ENCODE peak calls at places on chromosomes 11 and 22, in seven cellular contexts. One of them, this sample, is unnamed. For H3K4me1, the result is how much of the 10 kb centered on the place peaks cover.

GRCh38 chr11:11243790-11244469 is 109.1 kb downstream of the CSNK2A3 start:
- DNase-seq in transverse colon: no peak
- DNase-seq in stomach: no peak
- DNase-seq in suprapubic skin: no peak
- DNase-seq in H1: no peak
- DNase-seq in esophagus muscularis mucosa: no peak
- DNase-seq in spleen: no peak
- DNase-seq in this sample: no peak

GRCh38 chr22:18115844-18116480 is 5.4 kb downstream of the TUBA8 start:
- DNase-seq in transverse colon: no peak
- DNase-seq in stomach: no peak
- DNase-seq in suprapubic skin: no peak
- DNase-seq in H1: no peak
- DNase-seq in esophagus muscularis mucosa: no peak
- DNase-seq in spleen: no peak
- DNase-seq in this sample: no peak

GRCh38 chr11:8636127-8636526 is 42.1 kb upstream of the STK33 start:
- DNase-seq in transverse colon: no peak
- DNase-seq in stomach: no peak
- DNase-seq in suprapubic skin: no peak
- DNase-seq in H1: no peak
- DNase-seq in esophagus muscularis mucosa: no peak
- DNase-seq in spleen: no peak
- DNase-seq in this sample: no peak

GRCh38 chr22:42662114-42663021 is 13.2 kb upstream of the CYB5R3 start:
- DNase-seq in transverse colon: peak
- DNase-seq in stomach: peak
- DNase-seq in suprapubic skin: peak
- DNase-seq in H1: no peak
- DNase-seq in esophagus muscularis mucosa: no peak
- DNase-seq in spleen: peak
- DNase-seq in this sample: peak

GRCh38 chr11:65041206-65042035 is at the start of gene SAC3D1:
- DNase-seq in transverse colon: peak
- DNase-seq in stomach: peak
- DNase-seq in suprapubic skin: no peak
- DNase-seq in H1: no peak
- DNase-seq in esophagus muscularis mucosa: no peak
- DNase-seq in spleen: no peak
- DNase-seq in this sample: no peak

GRCh38 chr11:130427049-130427388 is 1.4 kb downstream of the ADAMTS8 start:
- DNase-seq in transverse colon: no peak
- DNase-seq in stomach: no peak
- DNase-seq in suprapubic skin: no peak
- DNase-seq in H1: no peak
- DNase-seq in esophagus muscularis mucosa: no peak
- DNase-seq in spleen: no peak
- DNase-seq in this sample: no peak

GRCh38 chr11:130215531-130216220 is 56.1 kb downstream of the ST14 start:
- DNase-seq in transverse colon: peak
- DNase-seq in stomach: peak
- DNase-seq in suprapubic skin: no peak
- DNase-seq in H1: no peak
- DNase-seq in esophagus muscularis mucosa: peak
- DNase-seq in spleen: peak
- DNase-seq in this sample: no peak

GRCh38 chr22:35995345-35995744 is 33.3 kb downstream of the RBFOX2 start:
- DNase-seq in transverse colon: no peak
- DNase-seq in stomach: no peak
- DNase-seq in suprapubic skin: no peak
- DNase-seq in H1: no peak
- DNase-seq in esophagus muscularis mucosa: no peak
- DNase-seq in spleen: no peak
- DNase-seq in this sample: no peak

GRCh38 chr11:2445107-2445947 is 519 bp downstream of the KCNQ1 start:
- DNase-seq in transverse colon: no peak
- DNase-seq in stomach: peak
- DNase-seq in suprapubic skin: no peak
- DNase-seq in H1: no peak
- DNase-seq in esophagus muscularis mucosa: no peak
- DNase-seq in spleen: peak
- DNase-seq in this sample: no peak

GRCh38 chr11:111303476-111303875 is 5.1 kb downstream of the POU2AF3 start:
- DNase-seq in transverse colon: peak
- DNase-seq in stomach: peak
- DNase-seq in suprapubic skin: no peak
- DNase-seq in H1: no peak
- DNase-seq in esophagus muscularis mucosa: peak
- DNase-seq in spleen: no peak
- DNase-seq in this sample: peak

GRCh38 chr11:1470681-1471611 is 15.6 kb downstream of the MOB2 start:
- DNase-seq in transverse colon: no peak
- DNase-seq in stomach: no peak
- DNase-seq in suprapubic skin: no peak
- DNase-seq in H1: no peak
- DNase-seq in esophagus muscularis mucosa: no peak
- DNase-seq in spleen: peak
- DNase-seq in this sample: no peak

GRCh38 chr22:19848298-19849224 is 6.1 kb downstream of the GNB1L start:
- DNase-seq in transverse colon: peak
- DNase-seq in stomach: peak
- DNase-seq in suprapubic skin: no peak
- DNase-seq in H1: no peak
- DNase-seq in esophagus muscularis mucosa: peak
- DNase-seq in spleen: no peak
- DNase-seq in this sample: no peak
- TF ChIP-seq POLR2AphosphoS5 in transverse colon: no peak
- TF ChIP-seq POLR2AphosphoS5 in stomach: no peak
- TF ChIP-seq POLR2AphosphoS5 in suprapubic skin: no peak
- TF ChIP-seq POLR2AphosphoS5 in H1: no peak
- TF ChIP-seq POLR2AphosphoS5 in esophagus muscularis mucosa: no peak
- TF ChIP-seq POLR2AphosphoS5 in spleen: no peak
- TF ChIP-seq POLR2AphosphoS5 in this sample: no peak

DNA sequence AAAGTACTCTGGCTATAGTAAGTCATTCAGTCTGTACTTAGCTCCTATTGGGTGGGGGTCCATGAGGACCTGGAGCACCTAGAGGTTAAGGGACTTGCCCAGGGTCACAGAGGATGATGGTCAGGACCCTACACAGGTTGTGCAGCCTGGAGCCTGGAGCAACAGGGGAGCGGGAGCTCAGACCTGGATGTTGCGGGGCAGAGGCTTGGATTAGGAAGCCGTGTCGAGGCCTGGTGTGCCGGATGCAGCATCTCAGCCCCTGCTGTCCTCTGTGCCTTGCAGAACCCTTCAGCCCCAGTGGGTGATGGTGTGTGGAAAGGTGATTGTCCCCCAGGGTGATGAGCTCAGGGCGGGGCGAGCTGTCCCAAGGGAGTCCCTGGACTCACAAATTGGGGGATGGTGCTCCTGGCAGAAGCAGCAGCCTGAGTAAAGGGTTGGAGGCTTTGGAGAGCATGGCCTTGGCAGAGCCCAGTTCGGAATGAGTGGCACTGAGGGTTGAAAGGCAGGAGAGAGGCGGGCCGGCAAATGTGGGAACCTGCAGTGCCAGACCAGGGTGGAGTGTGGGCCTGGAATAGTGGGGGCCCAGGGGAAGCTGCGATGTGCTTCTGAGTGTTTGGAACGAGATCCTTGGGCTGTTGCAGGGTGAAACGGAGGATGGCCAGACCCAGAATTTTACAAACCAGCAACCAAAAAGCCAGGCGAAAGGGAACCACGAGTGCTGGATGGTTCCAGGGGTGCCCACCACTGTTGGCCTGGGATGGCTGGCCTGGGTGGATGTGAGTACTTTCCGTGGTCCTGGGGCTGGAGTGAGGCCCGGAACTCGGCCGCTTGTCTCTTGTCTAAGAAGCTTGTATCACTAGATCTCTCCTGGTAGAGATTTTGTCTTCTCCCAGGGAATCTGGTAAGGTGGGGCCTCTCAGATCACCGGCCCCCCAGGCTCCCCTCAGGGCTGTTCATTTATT is 2.9 kb downstream of the TPCN2 start:
- DNase-seq in transverse colon: no peak
- DNase-seq in stomach: no peak
- DNase-seq in suprapubic skin: no peak
- DNase-seq in H1: no peak
- DNase-seq in esophagus muscularis mucosa: no peak
- DNase-seq in spleen: no peak
- DNase-seq in this sample: no peak
- H3K4me1 ChIP-seq in transverse colon: half or more
- H3K4me1 ChIP-seq in stomach: half or more
- H3K4me1 ChIP-seq in suprapubic skin: half or more
- H3K4me1 ChIP-seq in H1: under half
- H3K4me1 ChIP-seq in esophagus muscularis mucosa: half or more
- H3K4me1 ChIP-seq in spleen: half or more
- H3K4me1 ChIP-seq in this sample: under half

DNA sequence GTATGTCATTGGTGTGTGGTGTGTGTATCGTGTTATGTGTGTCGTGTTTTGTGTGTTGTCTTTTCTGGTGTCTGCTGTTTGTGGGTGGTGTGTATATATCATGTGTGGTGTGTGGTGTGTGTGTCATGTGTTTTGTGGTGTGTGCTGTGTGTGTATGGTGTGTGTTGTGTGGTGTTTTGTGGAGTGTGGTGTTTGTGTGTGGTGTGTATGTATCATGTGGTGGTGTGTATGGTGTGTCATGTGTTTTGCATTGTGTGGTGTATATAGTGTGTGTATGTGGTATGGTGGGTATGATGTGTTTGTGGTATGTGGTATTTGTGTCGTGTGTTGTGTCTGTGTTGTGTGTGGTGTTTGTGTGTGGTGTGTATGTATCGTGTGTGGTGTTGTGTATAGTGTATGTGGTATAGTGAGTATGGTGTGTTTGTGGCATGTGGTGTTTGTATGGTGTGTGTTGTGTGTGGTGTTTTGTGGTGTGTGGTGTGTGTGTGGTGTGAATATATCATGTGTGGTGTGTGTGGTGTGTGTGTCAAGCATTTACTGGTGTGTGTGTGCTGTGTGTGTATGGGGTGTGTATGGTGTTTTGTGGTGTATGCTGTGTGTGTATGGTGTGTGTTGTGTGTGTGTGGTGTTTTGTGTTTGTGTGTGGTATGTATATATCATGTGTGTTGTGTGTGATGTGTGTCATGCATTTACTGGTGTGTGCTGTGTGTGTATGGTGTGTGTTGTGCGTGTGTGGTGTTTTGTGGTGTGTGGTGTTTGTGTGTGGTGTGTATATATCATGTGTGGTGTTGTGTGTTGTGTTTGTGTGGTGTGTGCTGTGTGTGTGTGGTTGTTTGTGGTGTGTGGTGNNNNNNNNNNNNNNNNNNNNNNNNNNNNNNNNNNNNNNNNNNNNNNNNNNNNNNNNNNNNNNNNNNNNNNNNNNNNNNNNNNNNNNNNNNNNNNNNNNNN is 12.7 kb downstream of the PIM3 start:
- DNase-seq in transverse colon: no peak
- DNase-seq in stomach: no peak
- DNase-seq in suprapubic skin: no peak
- DNase-seq in H1: no peak
- DNase-seq in esophagus muscularis mucosa: no peak
- DNase-seq in spleen: no peak
- DNase-seq in this sample: no peak
- TF ChIP-seq POLR2A in transverse colon: no peak
- TF ChIP-seq POLR2A in stomach: no peak
- TF ChIP-seq POLR2A in suprapubic skin: no peak
- TF ChIP-seq POLR2A in H1: no peak
- TF ChIP-seq POLR2A in esophagus muscularis mucosa: no peak
- TF ChIP-seq POLR2A in spleen: no peak
- TF ChIP-seq POLR2A in this sample: no peak

GRCh38 chr11:93736129-93736528 is 5.2 kb downstream of the TAF1D start:
- DNase-seq in transverse colon: no peak
- DNase-seq in stomach: no peak
- DNase-seq in suprapubic skin: no peak
- DNase-seq in H1: no peak
- DNase-seq in esophagus muscularis mucosa: no peak
- DNase-seq in spleen: no peak
- DNase-seq in this sample: no peak

GRCh38 chr11:93734427-93735222 is 6.7 kb downstream of the TAF1D start:
- DNase-seq in transverse colon: no peak
- DNase-seq in stomach: no peak
- DNase-seq in suprapubic skin: no peak
- DNase-seq in H1: no peak
- DNase-seq in esophagus muscularis mucosa: no peak
- DNase-seq in spleen: no peak
- DNase-seq in this sample: no peak

GRCh38 chr11:93735627-93736026 is 5.7 kb downstream of the TAF1D start:
- DNase-seq in transverse colon: no peak
- DNase-seq in stomach: no peak
- DNase-seq in suprapubic skin: no peak
- DNase-seq in H1: no peak
- DNase-seq in esophagus muscularis mucosa: no peak
- DNase-seq in spleen: no peak
- DNase-seq in this sample: no peak

GRCh38 chr11:93732237-93732892 is 8.9 kb downstream of the TAF1D start:
- DNase-seq in transverse colon: no peak
- DNase-seq in stomach: no peak
- DNase-seq in suprapubic skin: no peak
- DNase-seq in H1: no peak
- DNase-seq in esophagus muscularis mucosa: no peak
- DNase-seq in spleen: no peak
- DNase-seq in this sample: no peak

DNA sequence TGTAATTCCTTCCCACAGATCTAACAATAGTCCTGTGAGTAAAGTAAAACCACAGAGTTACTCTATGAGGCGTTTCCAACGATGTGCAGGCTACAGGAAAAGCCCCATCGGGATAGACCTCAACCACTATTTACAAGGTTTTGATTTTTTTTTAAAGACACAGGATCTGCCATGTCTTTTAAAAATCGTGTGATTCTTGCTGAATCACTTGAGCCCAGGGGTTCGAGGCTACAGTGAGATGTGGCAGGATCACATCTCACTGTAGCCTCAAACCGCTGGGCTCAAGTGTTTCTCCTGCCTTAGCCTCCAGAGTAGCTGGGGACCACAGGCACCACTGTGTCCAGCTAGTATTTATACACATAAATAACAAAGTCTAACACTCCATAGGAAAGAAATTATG is 7.8 kb downstream of the TAF1D start:
- DNase-seq in transverse colon: no peak
- DNase-seq in stomach: no peak
- DNase-seq in suprapubic skin: no peak
- DNase-seq in H1: no peak
- DNase-seq in esophagus muscularis mucosa: no peak
- DNase-seq in spleen: no peak
- DNase-seq in this sample: no peak
- TF ChIP-seq POLR2AphosphoS5 in transverse colon: no peak
- TF ChIP-seq POLR2AphosphoS5 in stomach: no peak
- TF ChIP-seq POLR2AphosphoS5 in suprapubic skin: no peak
- TF ChIP-seq POLR2AphosphoS5 in H1: peak
- TF ChIP-seq POLR2AphosphoS5 in esophagus muscularis mucosa: no peak
- TF ChIP-seq POLR2AphosphoS5 in spleen: no peak
- TF ChIP-seq POLR2AphosphoS5 in this sample: no peak

GRCh38 chr11:67583319-67584204 is at the start of gene GSTP1:
- DNase-seq in transverse colon: peak
- DNase-seq in stomach: peak
- DNase-seq in suprapubic skin: peak
- DNase-seq in H1: peak
- DNase-seq in esophagus muscularis mucosa: peak
- DNase-seq in spleen: peak
- DNase-seq in this sample: peak
- H3K4me1 ChIP-seq in transverse colon: under half
- H3K4me1 ChIP-seq in stomach: half or more
- H3K4me1 ChIP-seq in suprapubic skin: under half
- H3K4me1 ChIP-seq in H1: under half
- H3K4me1 ChIP-seq in esophagus muscularis mucosa: under half
- H3K4me1 ChIP-seq in spleen: half or more
- H3K4me1 ChIP-seq in this sample: under half

This sample was measured in prostate gland.